ENCODE peak calls at places on chromosomes 11 and 22, in six cellular contexts. One of them, this sample, is unnamed. For H3K36me3, the result is how much of the 10 kb centered on the place peaks cover.

GRCh38 chr22:21876486-21877176 is 9.2 kb upstream of the MAPK1 start:
- DNase-seq in SK-N-SH: peak
- DNase-seq in cardiac muscle cell: peak
- DNase-seq in naive thymus-derived CD4-positive, alpha-beta T cell: peak
- DNase-seq in neuronal stem cell: no peak
- DNase-seq in effector memory CD4-positive, alpha-beta T cell: no peak
- DNase-seq in this sample: no peak

GRCh38 chr11:123740787-123741158 is 687 bp downstream of the ZNF202 start:
- DNase-seq in effector memory CD4-positive, alpha-beta T cell: no peak
- DNase-seq in SK-N-SH: no peak
- DNase-seq in cardiac muscle cell: peak
- DNase-seq in naive thymus-derived CD4-positive, alpha-beta T cell: no peak
- DNase-seq in neuronal stem cell: no peak
- DNase-seq in this sample: no peak

GRCh38 chr11:40269865-40270264 is 1189.6 kb downstream of the LRRC4C start:
- DNase-seq in SK-N-SH: no peak
- DNase-seq in naive thymus-derived CD4-positive, alpha-beta T cell: no peak
- DNase-seq in effector memory CD4-positive, alpha-beta T cell: no peak
- DNase-seq in cardiac muscle cell: no peak
- DNase-seq in neuronal stem cell: no peak
- DNase-seq in this sample: no peak

GRCh38 chr11:109490953-109491733 is 69.2 kb downstream of the C11orf87 start:
- DNase-seq in naive thymus-derived CD4-positive, alpha-beta T cell: no peak
- DNase-seq in neuronal stem cell: no peak
- DNase-seq in SK-N-SH: no peak
- DNase-seq in effector memory CD4-positive, alpha-beta T cell: no peak
- DNase-seq in cardiac muscle cell: peak
- DNase-seq in this sample: no peak

GRCh38 chr11:19117760-19118097 is 761 bp downstream of the ZDHHC13 start:
- DNase-seq in cardiac muscle cell: peak
- DNase-seq in SK-N-SH: no peak
- DNase-seq in effector memory CD4-positive, alpha-beta T cell: no peak
- DNase-seq in naive thymus-derived CD4-positive, alpha-beta T cell: no peak
- DNase-seq in neuronal stem cell: no peak
- DNase-seq in this sample: no peak

GRCh38 chr11:116814502-116814901 is 8.6 kb downstream of the APOA4 start:
- DNase-seq in naive thymus-derived CD4-positive, alpha-beta T cell: no peak
- DNase-seq in effector memory CD4-positive, alpha-beta T cell: no peak
- DNase-seq in neuronal stem cell: no peak
- DNase-seq in SK-N-SH: no peak
- DNase-seq in cardiac muscle cell: no peak
- DNase-seq in this sample: no peak

GRCh38 chr22:50146440-50147228 is 23.9 kb upstream of the PANX2 start:
- DNase-seq in neuronal stem cell: no peak
- DNase-seq in cardiac muscle cell: peak
- DNase-seq in naive thymus-derived CD4-positive, alpha-beta T cell: no peak
- DNase-seq in SK-N-SH: peak
- DNase-seq in effector memory CD4-positive, alpha-beta T cell: no peak
- DNase-seq in this sample: peak

GRCh38 chr11:69892986-69893555 is 73.9 kb upstream of the FGF3 start:
- DNase-seq in effector memory CD4-positive, alpha-beta T cell: no peak
- DNase-seq in SK-N-SH: peak
- DNase-seq in naive thymus-derived CD4-positive, alpha-beta T cell: no peak
- DNase-seq in neuronal stem cell: no peak
- DNase-seq in cardiac muscle cell: no peak
- DNase-seq in this sample: peak

GRCh38 chr22:43162412-43163150 is 11.2 kb downstream of the TSPO start:
- DNase-seq in effector memory CD4-positive, alpha-beta T cell: no peak
- DNase-seq in naive thymus-derived CD4-positive, alpha-beta T cell: no peak
- DNase-seq in neuronal stem cell: no peak
- DNase-seq in cardiac muscle cell: no peak
- DNase-seq in SK-N-SH: no peak
- DNase-seq in this sample: no peak

GRCh38 chr11:75277211-75277805 is 36.7 kb downstream of the TPBGL start:
- DNase-seq in cardiac muscle cell: no peak
- DNase-seq in effector memory CD4-positive, alpha-beta T cell: no peak
- DNase-seq in neuronal stem cell: no peak
- DNase-seq in SK-N-SH: no peak
- DNase-seq in naive thymus-derived CD4-positive, alpha-beta T cell: no peak
- DNase-seq in this sample: no peak

GRCh38 chr11:75280770-75281468 is 40.3 kb downstream of the TPBGL start:
- DNase-seq in cardiac muscle cell: no peak
- DNase-seq in SK-N-SH: no peak
- DNase-seq in neuronal stem cell: no peak
- DNase-seq in effector memory CD4-positive, alpha-beta T cell: no peak
- DNase-seq in naive thymus-derived CD4-positive, alpha-beta T cell: no peak
- DNase-seq in this sample: no peak

GRCh38 chr11:75277991-75278790 is 37.6 kb downstream of the TPBGL start:
- DNase-seq in neuronal stem cell: no peak
- DNase-seq in effector memory CD4-positive, alpha-beta T cell: no peak
- DNase-seq in cardiac muscle cell: no peak
- DNase-seq in naive thymus-derived CD4-positive, alpha-beta T cell: no peak
- DNase-seq in SK-N-SH: no peak
- DNase-seq in this sample: no peak

GRCh38 chr11:75280227-75280671 is 39.7 kb downstream of the TPBGL start:
- DNase-seq in SK-N-SH: peak
- DNase-seq in effector memory CD4-positive, alpha-beta T cell: peak
- DNase-seq in naive thymus-derived CD4-positive, alpha-beta T cell: peak
- DNase-seq in neuronal stem cell: peak
- DNase-seq in cardiac muscle cell: peak
- DNase-seq in this sample: peak

GRCh38 chr11:75279273-75279672 is 38.7 kb downstream of the TPBGL start:
- DNase-seq in SK-N-SH: no peak
- DNase-seq in naive thymus-derived CD4-positive, alpha-beta T cell: no peak
- DNase-seq in cardiac muscle cell: no peak
- DNase-seq in effector memory CD4-positive, alpha-beta T cell: no peak
- DNase-seq in neuronal stem cell: no peak
- DNase-seq in this sample: no peak
- H3K36me3 ChIP-seq in SK-N-SH: under half
- H3K36me3 ChIP-seq in naive thymus-derived CD4-positive, alpha-beta T cell: under half
- H3K36me3 ChIP-seq in cardiac muscle cell: under half
- H3K36me3 ChIP-seq in effector memory CD4-positive, alpha-beta T cell: under half
- H3K36me3 ChIP-seq in neuronal stem cell: under half
- H3K36me3 ChIP-seq in this sample: under half

GRCh38 chr11:71356280-71356876 is 91.8 kb downstream of the DHCR7 start:
- DNase-seq in naive thymus-derived CD4-positive, alpha-beta T cell: no peak
- DNase-seq in neuronal stem cell: no peak
- DNase-seq in effector memory CD4-positive, alpha-beta T cell: no peak
- DNase-seq in cardiac muscle cell: no peak
- DNase-seq in SK-N-SH: no peak
- DNase-seq in this sample: no peak

GRCh38 chr11:71352748-71353147 is 95.4 kb downstream of the DHCR7 start:
- DNase-seq in cardiac muscle cell: no peak
- DNase-seq in SK-N-SH: no peak
- DNase-seq in effector memory CD4-positive, alpha-beta T cell: no peak
- DNase-seq in neuronal stem cell: no peak
- DNase-seq in naive thymus-derived CD4-positive, alpha-beta T cell: no peak
- DNase-seq in this sample: no peak

GRCh38 chr11:71355266-71355665 is 92.9 kb downstream of the DHCR7 start:
- DNase-seq in naive thymus-derived CD4-positive, alpha-beta T cell: no peak
- DNase-seq in effector memory CD4-positive, alpha-beta T cell: no peak
- DNase-seq in SK-N-SH: no peak
- DNase-seq in cardiac muscle cell: peak
- DNase-seq in neuronal stem cell: no peak
- DNase-seq in this sample: no peak

GRCh38 chr11:71352226-71352625 is 96.0 kb downstream of the DHCR7 start:
- DNase-seq in SK-N-SH: no peak
- DNase-seq in naive thymus-derived CD4-positive, alpha-beta T cell: no peak
- DNase-seq in cardiac muscle cell: no peak
- DNase-seq in neuronal stem cell: no peak
- DNase-seq in effector memory CD4-positive, alpha-beta T cell: no peak
- DNase-seq in this sample: no peak

GRCh38 chr11:71354394-71355105 is 93.6 kb downstream of the DHCR7 start:
- DNase-seq in naive thymus-derived CD4-positive, alpha-beta T cell: no peak
- DNase-seq in effector memory CD4-positive, alpha-beta T cell: no peak
- DNase-seq in SK-N-SH: no peak
- DNase-seq in cardiac muscle cell: no peak
- DNase-seq in neuronal stem cell: no peak
- DNase-seq in this sample: no peak
- H3K36me3 ChIP-seq in naive thymus-derived CD4-positive, alpha-beta T cell: under half
- H3K36me3 ChIP-seq in effector memory CD4-positive, alpha-beta T cell: under half
- H3K36me3 ChIP-seq in SK-N-SH: under half
- H3K36me3 ChIP-seq in cardiac muscle cell: under half
- H3K36me3 ChIP-seq in neuronal stem cell: under half
- H3K36me3 ChIP-seq in this sample: under half

GRCh38 chr11:26537341-26537740 is 34.7 kb downstream of the MUC15 start:
- DNase-seq in naive thymus-derived CD4-positive, alpha-beta T cell: no peak
- DNase-seq in cardiac muscle cell: no peak
- DNase-seq in effector memory CD4-positive, alpha-beta T cell: no peak
- DNase-seq in neuronal stem cell: no peak
- DNase-seq in SK-N-SH: no peak
- DNase-seq in this sample: no peak
- H3K36me3 ChIP-seq in naive thymus-derived CD4-positive, alpha-beta T cell: under half
- H3K36me3 ChIP-seq in cardiac muscle cell: under half
- H3K36me3 ChIP-seq in effector memory CD4-positive, alpha-beta T cell: under half
- H3K36me3 ChIP-seq in neuronal stem cell: under half
- H3K36me3 ChIP-seq in SK-N-SH: under half
- H3K36me3 ChIP-seq in this sample: under half

GRCh38 chr22:41842996-41843970 is 10.4 kb downstream of the SREBF2 start:
- DNase-seq in SK-N-SH: no peak
- DNase-seq in naive thymus-derived CD4-positive, alpha-beta T cell: peak
- DNase-seq in cardiac muscle cell: no peak
- DNase-seq in effector memory CD4-positive, alpha-beta T cell: no peak
- DNase-seq in neuronal stem cell: no peak
- DNase-seq in this sample: peak

GRCh38 chr22:41836551-41836950 is 3.6 kb downstream of the SREBF2 start:
- DNase-seq in SK-N-SH: no peak
- DNase-seq in naive thymus-derived CD4-positive, alpha-beta T cell: no peak
- DNase-seq in neuronal stem cell: no peak
- DNase-seq in cardiac muscle cell: no peak
- DNase-seq in effector memory CD4-positive, alpha-beta T cell: no peak
- DNase-seq in this sample: no peak

GRCh38 chr22:41838842-41839618 is 6.1 kb downstream of the SREBF2 start:
- DNase-seq in naive thymus-derived CD4-positive, alpha-beta T cell: no peak
- DNase-seq in effector memory CD4-positive, alpha-beta T cell: no peak
- DNase-seq in SK-N-SH: no peak
- DNase-seq in neuronal stem cell: no peak
- DNase-seq in cardiac muscle cell: no peak
- DNase-seq in this sample: no peak

GRCh38 chr22:41841085-41841712 is 8.3 kb downstream of the SREBF2 start:
- DNase-seq in neuronal stem cell: no peak
- DNase-seq in SK-N-SH: no peak
- DNase-seq in naive thymus-derived CD4-positive, alpha-beta T cell: no peak
- DNase-seq in cardiac muscle cell: no peak
- DNase-seq in effector memory CD4-positive, alpha-beta T cell: no peak
- DNase-seq in this sample: no peak

GRCh38 chr22:41840216-41840615 is 7.3 kb downstream of the SREBF2 start:
- DNase-seq in cardiac muscle cell: no peak
- DNase-seq in SK-N-SH: no peak
- DNase-seq in naive thymus-derived CD4-positive, alpha-beta T cell: no peak
- DNase-seq in effector memory CD4-positive, alpha-beta T cell: no peak
- DNase-seq in neuronal stem cell: no peak
- DNase-seq in this sample: no peak
- H3K36me3 ChIP-seq in cardiac muscle cell: under half
- H3K36me3 ChIP-seq in SK-N-SH: under half
- H3K36me3 ChIP-seq in naive thymus-derived CD4-positive, alpha-beta T cell: under half
- H3K36me3 ChIP-seq in effector memory CD4-positive, alpha-beta T cell: under half
- H3K36me3 ChIP-seq in neuronal stem cell: half or more
- H3K36me3 ChIP-seq in this sample: under half

GRCh38 chr11:66628061-66628603 is 10.4 kb upstream of the RBM4 start:
- DNase-seq in SK-N-SH: no peak
- DNase-seq in neuronal stem cell: no peak
- DNase-seq in effector memory CD4-positive, alpha-beta T cell: no peak
- DNase-seq in cardiac muscle cell: no peak
- DNase-seq in naive thymus-derived CD4-positive, alpha-beta T cell: no peak
- DNase-seq in this sample: no peak
- H3K36me3 ChIP-seq in SK-N-SH: half or more
- H3K36me3 ChIP-seq in neuronal stem cell: half or more
- H3K36me3 ChIP-seq in effector memory CD4-positive, alpha-beta T cell: half or more
- H3K36me3 ChIP-seq in cardiac muscle cell: half or more
- H3K36me3 ChIP-seq in naive thymus-derived CD4-positive, alpha-beta T cell: under half
- H3K36me3 ChIP-seq in this sample: under half

This sample was measured in body of pancreas.